ENCODE peak calls at places on chromosomes 16 and 17, in nine cellular contexts. H, S, G, P, O, U, R, T and K are unnamed samples. For H3K9me3, the result is how much of the 10 kb centered on the place peaks cover.

GRCh38 chr17:57622886-57623433 is 122.1 kb downstream of the CCDC182 start:
- DNase-seq in S (peak), O (peak), P (no peak), G (no peak), H (no peak), T (peak), R (no peak), U (no peak), K (no peak)

GRCh38 chr17:49699967-49700575 is 7.7 kb downstream of the SLC35B1 start:
- DNase-seq in G (no peak), R (no peak), U (no peak), H (no peak), P (peak), O (no peak), S (no peak), T (no peak), K (no peak)

GRCh38 chr16:28554634-28555423 is 1.1 kb downstream of the SGF29 start:
- DNase-seq in T (no peak), U (no peak), R (no peak), O (no peak), S (no peak), G (no peak), P (no peak), H (no peak), K (no peak)

GRCh38 chr16:71915350-71915749 is 20.0 kb downstream of the IST1 start:
- DNase-seq in S (no peak), O (no peak), P (no peak), R (no peak), H (no peak), G (no peak), U (no peak), T (no peak), K (no peak)

GRCh38 chr17:83084621-83085056 is 5.2 kb downstream of the METRNL start:
- DNase-seq in P (no peak), S (no peak), R (peak), T (no peak), H (no peak), G (no peak), U (no peak), O (no peak), K (no peak)

GRCh38 chr16:70679653-70680494 is 6.0 kb downstream of the MTSS2 start:
- DNase-seq in T (no peak), R (peak), S (no peak), O (no peak), U (no peak), G (no peak), P (no peak), H (peak), K (peak)

GRCh38 chr16:78704421-78704820 is 605.0 kb downstream of the WWOX start:
- DNase-seq in T (no peak), U (no peak), R (no peak), G (no peak), S (no peak), P (no peak), O (no peak), H (no peak), K (no peak)

GRCh38 chr17:66711936-66712335 is 123.0 kb upstream of the CACNG5 start:
- DNase-seq in O (peak), P (no peak), R (peak), G (peak), U (no peak), T (peak), S (peak), H (no peak), K (no peak)

GRCh38 chr17:8673621-8674020 is 43.1 kb upstream of the MYH10 start:
- DNase-seq in S (no peak), T (no peak), O (peak), H (no peak), U (peak), R (no peak), P (peak), G (peak), K (no peak)

GRCh38 chr16:75193265-75193650 is 13.7 kb downstream of the CTRB2 start:
- DNase-seq in S (no peak), O (no peak), T (no peak), P (no peak), H (no peak), R (no peak), G (no peak), U (no peak), K (no peak)

GRCh38 chr17:30812218-30813177 is 12.0 kb downstream of the CRLF3 start:
- DNase-seq in O (no peak), R (no peak), S (no peak), T (peak), U (no peak), H (no peak), P (no peak), G (no peak), K (no peak)

GRCh38 chr16:2468725-2469398 is 2.2 kb upstream of the NTN3 start:
- DNase-seq in H (peak), R (no peak), P (no peak), G (peak), T (no peak), U (no peak), O (peak), S (no peak), K (peak)

GRCh38 chr17:79888811-79889634 is 49.8 kb upstream of the CBX4 start:
- DNase-seq in T (no peak), S (no peak), R (no peak), P (no peak), U (no peak), H (no peak), O (no peak), G (no peak), K (no peak)

GRCh38 chr17:14903810-14904209 is 361.3 kb downstream of the PMP22 start:
- DNase-seq in R (no peak), T (no peak), O (no peak), H (no peak), S (no peak), P (no peak), U (no peak), G (no peak), K (no peak)

GRCh38 chr16:56689171-56689570 is 6.9 kb downstream of the MT1X start:
- DNase-seq in G (peak), P (no peak), U (no peak), S (no peak), R (no peak), H (no peak), O (no peak), T (no peak), K (no peak)

GRCh38 chr17:40548491-40548981 is 16.7 kb downstream of the CCR7 start:
- DNase-seq in S (no peak), R (no peak), T (no peak), U (no peak), H (no peak), O (peak), G (no peak), P (no peak), K (no peak)

GRCh38 chr17:56594528-56595418 is 1.3 kb downstream of the NOG start:
- DNase-seq in R (no peak), P (no peak), S (no peak), O (no peak), T (peak), U (no peak), H (peak), G (no peak), K (peak)

GRCh38 chr17:38456031-38456815 is 28.0 kb downstream of the ARHGAP23 start:
- DNase-seq in T (no peak), U (no peak), G (no peak), S (no peak), P (no peak), H (peak), R (no peak), O (no peak), K (no peak)

GRCh38 chr17:6473128-6473767 is 29.0 kb downstream of the PIMREG start:
- DNase-seq in P (peak), R (peak), T (peak), U (peak), G (peak), O (peak), S (peak), H (peak), K (peak)

GRCh38 chr17:81067331-81067730 is 32.4 kb downstream of the BAIAP2 start:
- DNase-seq in P (no peak), H (peak), U (no peak), R (no peak), T (no peak), O (no peak), G (no peak), S (no peak), K (no peak)

GRCh38 chr16:67294927-67295326 is 15.6 kb downstream of the PLEKHG4 start:
- DNase-seq in R (no peak), T (no peak), G (no peak), U (no peak), H (no peak), O (no peak), S (no peak), P (no peak), K (no peak)

GRCh38 chr17:12622726-12623125 is 43.0 kb upstream of the MYOCD start:
- DNase-seq in P (no peak), T (no peak), R (no peak), O (peak), G (no peak), S (no peak), U (peak), H (no peak), K (no peak)

GRCh38 chr17:50721194-50722010 is 2.0 kb downstream of the LUC7L3 start:
- DNase-seq in H (no peak), O (no peak), G (no peak), U (no peak), R (no peak), S (peak), T (no peak), P (no peak), K (no peak)

GRCh38 chr17:17579691-17580090 is 11.8 kb downstream of the PEMT start:
- DNase-seq in S (no peak), G (no peak), H (no peak), T (peak), R (no peak), U (no peak), O (no peak), P (no peak), K (no peak)

GRCh38 chr17:75845058-75845711 is 981 bp upstream of the UNC13D start:
- DNase-seq in U (no peak), G (peak), S (peak), P (peak), O (peak), H (peak), R (peak), T (peak), K (peak)

GRCh38 chr17:82374626-82375331 is 3.2 kb downstream of the UTS2R start:
- DNase-seq in S (no peak), U (no peak), T (no peak), H (no peak), O (no peak), P (no peak), G (no peak), R (peak), K (no peak)

GRCh38 chr16:64590516-64590915 is 531.3 kb downstream of the CDH11 start:
- DNase-seq in H (no peak), S (no peak), T (peak), G (no peak), O (no peak), P (no peak), U (no peak), R (no peak), K (no peak)

GRCh38 chr17:39197380-39198185 is at the start of gene CACNB1:
- DNase-seq in H (peak), G (peak), O (peak), T (peak), S (peak), P (peak), U (peak), R (peak), K (no peak)

GRCh38 chr16:27199747-27200146 is 3.6 kb upstream of the KDM8 start:
- DNase-seq in G (no peak), H (no peak), P (no peak), O (no peak), S (no peak), R (no peak), U (no peak), T (no peak), K (peak)

GRCh38 chr17:42315402-42316156 is 27.3 kb downstream of the STAT5A start:
- DNase-seq in T (no peak), U (no peak), G (no peak), S (peak), R (no peak), O (no peak), P (no peak), H (no peak), K (peak)

GRCh38 chr17:71412803-71413202 is 708.0 kb upstream of the SOX9 start:
- DNase-seq in S (no peak), O (no peak), H (no peak), G (no peak), U (no peak), R (no peak), T (peak), P (no peak), K (no peak)

GRCh38 chr17:7262192-7263070 is at the start of gene CLDN7:
- DNase-seq in G (peak), O (no peak), R (peak), P (no peak), T (peak), S (no peak), U (no peak), H (peak), K (no peak)

GRCh38 chr17:14270508-14270907 is 30.4 kb upstream of the HS3ST3B1 start:
- DNase-seq in U (no peak), G (no peak), T (no peak), P (no peak), H (no peak), S (no peak), R (no peak), O (no peak), K (no peak)

GRCh38 chr16:24070851-24071250 is 185.3 kb upstream of the CACNG3 start:
- DNase-seq in S (peak), P (peak), G (peak), O (peak), T (peak), H (peak), U (no peak), R (no peak), K (no peak)

GRCh38 chr17:75410141-75410540 is 4.7 kb upstream of the GRB2 start:
- DNase-seq in U (no peak), T (no peak), O (no peak), R (no peak), P (no peak), G (no peak), S (no peak), H (no peak), K (no peak)

GRCh38 chr16:46845952-46846351 is 15.0 kb upstream of the C16orf87 start:
- DNase-seq in O (no peak), G (no peak), R (no peak), P (no peak), U (no peak), T (no peak), S (no peak), H (no peak), K (no peak)

GRCh38 chr16:84098939-84099338 is 17.8 kb downstream of the MBTPS1 start:
- DNase-seq in P (no peak), R (no peak), G (no peak), U (no peak), O (no peak), S (no peak), T (no peak), H (no peak), K (no peak)

GRCh38 chr17:40281663-40282062 is 6.0 kb upstream of the CDC6 start:
- DNase-seq in P (no peak), S (no peak), U (no peak), T (no peak), G (no peak), O (no peak), R (no peak), H (no peak), K (no peak)

GRCh38 chr16:27678955-27679354 is 129.0 kb downstream of the KATNIP start:
- DNase-seq in O (no peak), S (no peak), R (no peak), U (no peak), H (no peak), P (no peak), T (no peak), G (no peak), K (no peak)

DNA sequence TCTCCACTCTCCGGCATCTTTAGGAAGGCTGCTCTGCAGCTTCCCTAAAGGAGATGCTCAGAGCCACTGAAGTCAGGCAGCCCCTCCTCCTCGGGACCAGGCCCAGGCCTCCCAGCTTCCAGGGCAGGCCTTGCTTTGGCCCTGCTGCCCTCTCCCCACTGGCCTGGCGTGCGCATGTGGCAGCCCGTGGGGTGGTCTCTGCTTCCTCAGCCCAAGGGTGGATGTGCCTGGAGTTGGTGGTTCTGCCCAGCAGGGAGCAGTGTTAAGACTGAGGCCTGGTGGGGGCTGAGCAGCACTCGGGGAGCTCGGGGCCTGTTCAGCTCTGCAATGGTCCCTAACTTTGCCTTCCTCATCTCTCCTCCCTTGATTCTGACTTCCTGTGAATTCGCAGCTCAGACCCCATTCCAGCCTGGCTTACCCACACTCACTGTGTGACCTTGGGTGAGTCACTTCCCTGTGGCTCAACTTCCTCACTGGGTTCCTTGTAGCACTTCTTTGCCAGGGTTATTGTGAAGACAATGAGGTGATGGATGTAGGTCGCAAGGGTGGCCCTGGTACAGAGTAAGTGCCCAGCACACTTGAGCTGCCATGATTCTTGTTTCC is 63.2 kb downstream of the NKD1 start:
- DNase-seq in S (no peak), R (peak), H (no peak), U (no peak), P (no peak), T (peak), G (no peak), O (no peak), K (no peak)
- TF ChIP-seq CTCF in S (no peak), R (no peak), H (no peak), U (no peak), P (no peak), T (no peak), G (no peak), O (no peak), K (no peak)

GRCh38 chr16:35195173-35195863 is 1735.9 kb downstream of the TP53TG3F start:
- DNase-seq in S (peak), G (no peak), T (no peak), O (no peak), H (no peak), R (no peak), U (no peak), P (no peak), K (no peak)
- H3K9me3 ChIP-seq in S (under half), G (under half), T (under half), O (under half), H (under half), R (half or more), U (under half), P (under half), K (under half)

DNA sequence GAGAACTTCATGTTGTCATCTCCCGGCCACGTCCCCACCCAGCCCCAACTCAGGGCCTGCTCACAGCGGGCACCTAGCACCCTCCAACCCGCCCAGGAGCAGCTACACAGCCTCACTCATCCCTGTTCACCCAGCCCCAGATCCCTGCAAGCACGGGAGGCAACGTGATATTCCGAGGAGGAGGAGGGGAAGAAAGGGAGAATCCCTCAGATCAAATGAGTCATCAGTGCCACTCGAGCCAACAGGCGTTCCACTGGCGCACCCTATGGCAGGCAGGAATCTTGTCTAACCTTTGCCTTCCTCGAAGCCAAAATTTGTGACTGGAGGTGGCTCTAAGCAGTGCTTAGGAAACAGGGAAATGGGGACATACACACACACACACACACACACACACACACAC is 14.0 kb upstream of the NUBP1 start:
- DNase-seq in S (no peak), R (no peak), G (no peak), H (peak), T (peak), U (no peak), O (peak), P (no peak), K (no peak)
- TF ChIP-seq CTCF in S (no peak), R (no peak), G (no peak), H (no peak), T (peak), U (no peak), O (no peak), P (no peak), K (no peak)

DNA sequence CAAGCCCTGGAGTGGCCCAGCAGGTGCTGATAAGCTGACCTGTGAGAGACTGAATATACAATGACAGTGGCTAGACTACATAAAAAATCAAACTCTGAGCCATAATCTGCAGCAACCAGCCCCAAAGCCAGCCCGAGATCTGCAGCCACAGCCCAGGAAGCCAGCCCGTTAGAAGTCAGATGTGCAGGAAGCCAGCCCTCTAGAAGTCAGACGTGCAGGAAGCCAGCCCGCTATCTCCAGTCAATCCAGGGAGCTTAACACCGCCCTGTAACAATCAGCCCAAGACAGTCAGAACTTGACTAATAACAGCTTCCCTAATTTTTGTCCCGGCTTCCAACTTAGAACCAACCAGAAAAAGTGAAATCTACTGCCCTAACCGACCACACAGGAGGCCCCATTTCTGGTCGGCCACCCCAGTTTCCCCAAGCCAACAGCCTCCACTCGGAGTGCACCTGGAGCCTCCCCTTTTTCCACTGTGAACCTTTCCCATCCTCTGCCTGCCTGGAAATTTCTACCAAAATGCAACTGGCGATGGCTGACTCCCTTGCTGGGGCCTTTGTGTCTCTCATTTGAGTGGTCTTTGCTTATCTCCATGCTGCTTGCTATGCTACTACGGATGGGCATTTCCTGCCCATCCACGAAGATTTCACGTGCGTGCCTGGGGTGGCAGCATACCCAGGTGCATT is 769.3 kb downstream of the KCNJ18 start:
- DNase-seq in S (peak), T (no peak), P (no peak), R (no peak), O (no peak), U (no peak), H (no peak), G (no peak), K (no peak)
- H3K9me3 ChIP-seq in S (under half), T (under half), P (under half), R (half or more), O (under half), U (under half), H (under half), G (under half), K (under half)

GRCh38 chr16:635573-636205 is 416 bp downstream of the METTL26 start:
- DNase-seq in H (no peak), S (peak), T (no peak), G (no peak), R (peak), P (no peak), O (peak), U (peak), K (no peak)
- TF ChIP-seq CTCF in H (no peak), S (no peak), T (no peak), G (no peak), R (no peak), P (no peak), O (no peak), U (no peak), K (no peak)

GRCh38 chr16:35184356-35184870 is 1725.0 kb downstream of the TP53TG3F start:
- DNase-seq in G (no peak), H (no peak), U (no peak), T (no peak), P (no peak), O (no peak), S (no peak), R (peak), K (no peak)

GRCh38 chr16:35181422-35182030 is 1722.1 kb downstream of the TP53TG3F start:
- DNase-seq in G (no peak), P (no peak), H (no peak), R (no peak), S (no peak), T (no peak), O (no peak), U (no peak), K (no peak)

GRCh38 chr16:35180970-35181369 is 1721.6 kb downstream of the TP53TG3F start:
- DNase-seq in U (no peak), R (no peak), G (no peak), S (no peak), P (no peak), T (no peak), H (no peak), O (no peak), K (no peak)

GRCh38 chr16:35182043-35182677 is 1722.7 kb downstream of the TP53TG3F start:
- DNase-seq in P (no peak), H (no peak), S (no peak), O (no peak), U (no peak), G (no peak), T (no peak), R (no peak), K (no peak)

GRCh38 chr16:35182943-35183550 is 1723.6 kb downstream of the TP53TG3F start:
- DNase-seq in R (no peak), O (no peak), P (no peak), S (no peak), U (no peak), H (no peak), G (no peak), T (no peak), K (no peak)
- H3K9me3 ChIP-seq in R (half or more), O (under half), P (under half), S (under half), U (under half), H (under half), G (under half), T (under half), K (under half)